ENCODE peak calls at places on chromosomes 1 and 21, in five cellular contexts. A, J, R, W and X are unnamed samples.

GRCh38 chr1:168920456-168921094 is 185.9 kb upstream of the ATP1B1 start:
- DNase-seq in A (peak; percentile 16), R (peak; percentile 59), W (peak; percentile 76), J (peak; percentile 41), X (peak; percentile 31)

GRCh38 chr1:204301171-204301957 is 58.4 kb downstream of the PLEKHA6 start:
- DNase-seq in W (no peak), R (no peak), J (no peak), A (no peak), X (no peak)

GRCh38 chr21:45892156-45892919 is 89.2 kb upstream of the COL6A1 start:
- DNase-seq in J (no peak), W (no peak), R (no peak), A (no peak), X (peak; percentile 64)

GRCh38 chr1:118077331-118078055 is 107.5 kb downstream of the SPAG17 start:
- DNase-seq in W (no peak), R (no peak), A (peak; percentile 37), J (no peak), X (no peak)

GRCh38 chr1:39646232-39647081 is 7.0 kb upstream of the HEYL start:
- DNase-seq in J (peak; percentile 87), A (peak; percentile 92), W (peak; percentile 92), R (peak; percentile 93), X (peak; percentile 60)

GRCh38 chr1:104648269-104648691 is 898.6 kb downstream of the AMY1C start:
- DNase-seq in R (no peak), A (no peak), W (no peak), J (no peak), X (no peak)

GRCh38 chr1:209305221-209305954 is 278.1 kb upstream of the CAMK1G start:
- DNase-seq in R (no peak), W (no peak), A (no peak), J (no peak), X (no peak)

GRCh38 chr1:61524206-61524605 is 200.7 kb downstream of the TM2D1 start:
- DNase-seq in J (no peak), R (no peak), A (no peak), W (no peak), X (no peak)

GRCh38 chr1:203870256-203870655 is 8.9 kb downstream of the SNRPE start:
- DNase-seq in W (no peak), A (no peak), R (no peak), J (no peak), X (no peak)

GRCh38 chr1:242059976-242060375 is 61.1 kb upstream of the MAP1LC3C start:
- DNase-seq in R (no peak), J (no peak), W (no peak), A (no peak), X (no peak)

GRCh38 chr1:25562101-25562927 is 18.9 kb downstream of the LDLRAP1 start:
- DNase-seq in R (no peak), J (no peak), A (no peak), W (no peak), X (peak; percentile 59)

GRCh38 chr1:117860906-117861610 is 68.4 kb downstream of the GDAP2 start:
- DNase-seq in J (no peak), W (no peak), R (no peak), A (no peak), X (no peak)

GRCh38 chr21:43957629-43958362 is 54.3 kb upstream of the TRAPPC10 start:
- DNase-seq in W (no peak), R (no peak), J (no peak), A (no peak), X (no peak)

GRCh38 chr1:29236743-29236992 is 346 bp downstream of the PTPRU start:
- DNase-seq in A (no peak), R (no peak), J (peak; percentile 26), W (no peak), X (no peak)

GRCh38 chr1:117060441-117061317 is 553 bp downstream of the TTF2 start:
- DNase-seq in R (no peak), J (no peak), A (no peak), W (no peak), X (peak; percentile 32)

GRCh38 chr21:14995695-14996490 is 68.9 kb downstream of the NRIP1 start:
- DNase-seq in J (no peak), W (no peak), A (no peak), R (peak; percentile 43), X (no peak)

GRCh38 chr1:9671377-9672140 is 20.0 kb downstream of the PIK3CD start:
- DNase-seq in A (no peak), W (no peak), J (no peak), R (no peak), X (peak; percentile 68)

GRCh38 chr1:177975588-177976495 is 6.0 kb upstream of the SEC16B start:
- DNase-seq in A (no peak), J (no peak), W (no peak), R (no peak), X (no peak)

GRCh38 chr1:4422496-4423289 is 231.7 kb upstream of the AJAP1 start:
- DNase-seq in A (no peak), W (no peak), R (no peak), J (no peak), X (peak; percentile 33)

GRCh38 chr1:79716481-79716880 is 710.0 kb upstream of the ADGRL4 start:
- DNase-seq in R (no peak), W (no peak), A (no peak), J (no peak), X (no peak)

GRCh38 chr21:26385721-26386120 is 187.4 kb downstream of the CYYR1 start:
- DNase-seq in R (no peak), W (no peak), A (no peak), J (no peak), X (no peak)

GRCh38 chr1:77544845-77545244 is 137.6 kb downstream of the ZZZ3 start:
- DNase-seq in A (no peak), R (no peak), W (no peak), J (no peak), X (no peak)

GRCh38 chr1:77540501-77541161 is 141.8 kb downstream of the ZZZ3 start:
- DNase-seq in J (no peak), R (no peak), A (no peak), W (no peak), X (no peak)

GRCh38 chr1:77543822-77544448 is 138.5 kb downstream of the ZZZ3 start:
- DNase-seq in A (no peak), R (no peak), W (no peak), J (no peak), X (no peak)

GRCh38 chr1:77541162-77541545 is 141.3 kb downstream of the ZZZ3 start:
- DNase-seq in A (no peak), R (no peak), J (no peak), W (no peak), X (no peak)

GRCh38 chr1:77542784-77543183 is 139.7 kb downstream of the ZZZ3 start:
- DNase-seq in J (no peak), A (no peak), R (no peak), W (no peak), X (no peak)
- H3K4me1 ChIP-seq in J (no peaks in the 10 kb centered on the region), A (peaks cover 13% of the 10 kb centered on the region), R (peaks cover 17% of the 10 kb centered on the region), W (peaks cover 9% of the 10 kb centered on the region), X (peaks cover 9% of the 10 kb centered on the region)

GRCh38 chr1:232635279-232635678 is 5.3 kb upstream of the SIPA1L2 start:
- DNase-seq in W (no peak), R (no peak), J (no peak), A (no peak), X (no peak)
- H3K27ac ChIP-seq in W (no peak overlapping the region), R (no peak overlapping the region), J (no peak overlapping the region), A (no peak overlapping the region), X (no peak overlapping the region)

GRCh38 chr1:202165942-202166843 is 5.8 kb upstream of the PTPN7 start:
- DNase-seq in A (no peak), W (no peak), J (no peak), R (no peak), X (no peak)
- TF ChIP-seq POLR2A in A (no peak), W (no peak), J (no peak), R (no peak), X (no peak)

DNA sequence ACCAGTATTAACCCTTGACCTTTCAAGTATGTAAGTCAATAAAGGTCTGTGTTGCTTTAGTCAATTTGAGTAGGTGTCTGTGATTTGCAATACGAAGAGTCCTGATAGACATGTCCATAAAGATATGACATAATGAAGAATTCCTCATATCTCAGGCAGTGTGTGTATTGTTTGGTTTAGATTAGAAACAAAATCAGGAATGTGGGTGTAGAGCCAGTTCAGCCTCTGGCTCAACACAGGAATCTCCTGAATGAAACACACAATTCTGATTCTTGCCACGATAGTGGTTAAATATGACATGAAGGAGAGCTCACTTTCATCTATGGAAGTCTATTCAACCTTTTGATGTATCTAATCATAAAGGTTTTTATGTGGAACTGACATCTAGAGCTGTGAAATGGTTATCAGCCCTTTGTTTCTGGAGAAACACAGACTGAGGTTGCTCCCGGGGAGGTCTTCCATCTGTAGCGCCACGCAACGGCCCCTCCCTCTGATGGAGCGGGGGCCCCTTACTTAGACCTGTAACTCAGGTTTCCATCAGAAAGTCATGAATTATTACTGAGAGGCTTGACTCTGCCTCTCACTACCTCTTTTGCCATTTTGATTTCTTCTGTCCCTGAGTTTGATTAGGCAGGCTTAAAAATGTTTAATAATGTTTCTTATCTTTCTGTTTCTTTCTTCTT is 19.5 kb downstream of the TSPAN2 start:
- DNase-seq in R (no peak), W (no peak), J (no peak), A (no peak), X (no peak)
- H3K4me1 ChIP-seq in R (peaks cover 20% of the 10 kb centered on the region), W (peaks cover 87% of the 10 kb centered on the region), J (peaks cover 8% of the 10 kb centered on the region), A (peaks cover 25% of the 10 kb centered on the region), X (peaks cover 4% of the 10 kb centered on the region)

GRCh38 chr1:150258275-150258666 is 697 bp downstream of the CA14 start:
- DNase-seq in A (no peak), J (no peak), R (no peak), W (peak; percentile 17), X (no peak)
- H3K27ac ChIP-seq in A (no peak overlapping the region), J (no peak overlapping the region), R (no peak overlapping the region), W (no peak overlapping the region), X (no peak overlapping the region)

GRCh38 chr1:167447521-167448136 is 70.7 kb downstream of the CD247 start:
- DNase-seq in W (no peak), A (peak; percentile 36), J (no peak), R (no peak), X (peak; percentile 71)
- TF ChIP-seq POLR2A in W (no peak), A (no peak), J (no peak), R (no peak), X (no peak)

GRCh38 chr21:36075171-36075570 is 5.3 kb downstream of the CBR1 start:
- DNase-seq in A (no peak), J (no peak), R (no peak), W (no peak), X (no peak)

GRCh38 chr21:36072453-36073167 is 2.8 kb downstream of the CBR1 start:
- DNase-seq in A (no peak), J (no peak), R (no peak), W (no peak), X (no peak)

GRCh38 chr21:36070999-36071398 is 1.2 kb downstream of the CBR1 start:
- DNase-seq in J (no peak), R (no peak), A (no peak), W (no peak), X (no peak)

GRCh38 chr21:36075953-36076352 is 6.1 kb downstream of the CBR1 start:
- DNase-seq in J (no peak), W (no peak), A (no peak), R (no peak), X (no peak)

DNA sequence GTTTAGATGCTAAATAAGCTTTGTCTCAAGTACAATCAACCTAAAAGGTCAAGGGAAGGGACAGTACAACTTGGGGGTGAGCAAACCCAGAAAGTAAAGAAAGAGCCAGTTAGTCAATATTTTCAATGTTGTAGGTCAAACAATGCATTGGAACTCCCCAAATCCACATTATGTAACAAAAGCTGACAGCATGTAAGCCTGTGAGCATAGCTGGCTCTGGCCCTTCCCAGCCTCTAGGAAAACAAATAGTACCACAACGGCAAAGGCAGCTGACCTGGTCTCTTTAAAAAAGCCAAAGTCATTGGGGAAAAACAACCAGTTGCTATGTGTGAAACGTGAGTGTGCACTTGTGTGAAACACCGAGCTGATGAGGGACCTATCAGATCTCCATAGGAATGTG is 3.4 kb downstream of the CBR1 start:
- DNase-seq in A (no peak), J (no peak), W (no peak), R (no peak), X (no peak)
- H3K4me1 ChIP-seq in A (peaks cover 41% of the 10 kb centered on the region), J (peaks cover 3% of the 10 kb centered on the region), W (peaks cover 44% of the 10 kb centered on the region), R (peaks cover 30% of the 10 kb centered on the region), X (peaks cover 44% of the 10 kb centered on the region)